ENCODE peak calls at places on chromosomes 7 and 10, in four cellular contexts. I, Q, H and T are unnamed samples.

GRCh38 chr10:75234017-75234682 is 1.6 kb downstream of the COMTD1 start:
- DNase-seq in I (peak; percentile 96), Q (peak; percentile 99), H (peak; percentile 87), T (peak; percentile 97)

GRCh38 chr7:134593530-134594392 is 44.9 kb downstream of the AKR1B15 start:
- DNase-seq in I (peak; percentile 83), H (peak; percentile 72), Q (no peak), T (peak; percentile 48)

GRCh38 chr10:29130190-29130673 is 158.6 kb upstream of the LYZL1 start:
- DNase-seq in I (no peak), H (no peak), Q (no peak), T (no peak)

GRCh38 chr10:80202934-80203834 is 2.2 kb downstream of the ANXA11 start:
- DNase-seq in Q (peak; percentile 74), H (peak; percentile 94), I (peak; percentile 91), T (peak; percentile 67)

GRCh38 chr10:119166564-119166963 is 1.1 kb upstream of the SFXN4 start:
- DNase-seq in H (no peak), Q (no peak), I (no peak), T (no peak)

GRCh38 chr7:129066290-129067131 is 11.6 kb upstream of the TNPO3 start:
- DNase-seq in I (no peak), Q (no peak), H (peak; percentile 74), T (no peak)

GRCh38 chr10:21518629-21519321 is 6.7 kb downstream of the SKIDA1 start:
- DNase-seq in H (no peak), I (no peak), Q (no peak), T (peak; percentile 38)

GRCh38 chr10:62585211-62585758 is 211.1 kb downstream of the ZNF365 start:
- DNase-seq in H (no peak), Q (no peak), I (no peak), T (no peak)

GRCh38 chr7:5248201-5248885 is 34.4 kb upstream of the SLC29A4 start:
- DNase-seq in I (peak; percentile 93), Q (no peak), H (no peak), T (no peak)

GRCh38 chr10:89894051-89894450 is 192.7 kb downstream of the KIF20B start:
- DNase-seq in I (no peak), Q (no peak), H (no peak), T (no peak)

GRCh38 chr7:38195804-38196595 is 18.0 kb downstream of the STARD3NL start:
- DNase-seq in Q (no peak), I (no peak), H (peak; percentile 35), T (no peak)

GRCh38 chr7:37310322-37311080 is 138.2 kb downstream of the ELMO1 start:
- DNase-seq in H (no peak), Q (no peak), I (no peak), T (no peak)

GRCh38 chr10:62075912-62076311 is 174.4 kb downstream of the ARID5B start:
- DNase-seq in I (no peak), H (no peak), Q (no peak), T (no peak)

GRCh38 chr10:56469482-56469881 is 108.4 kb upstream of the ZWINT start:
- DNase-seq in Q (no peak), I (no peak), H (no peak), T (no peak)

GRCh38 chr10:99881371-99881770 is 98.9 kb downstream of the ABCC2 start:
- DNase-seq in I (no peak), H (no peak), Q (no peak), T (no peak)

GRCh38 chr10:70131560-70131937 is 1.1 kb downstream of the AIFM2 start:
- DNase-seq in I (peak; percentile 40), Q (peak; percentile 58), H (no peak), T (no peak)

GRCh38 chr10:15346440-15347141 is 24.5 kb downstream of the FAM171A1 start:
- DNase-seq in H (peak; percentile 18), Q (no peak), I (peak; percentile 72), T (no peak)

GRCh38 chr7:80643336-80643925 is 5.0 kb downstream of the CD36 start:
- DNase-seq in Q (no peak), H (no peak), I (no peak), T (no peak)

GRCh38 chr10:89213191-89213808 is 6.2 kb upstream of the CH25H start:
- DNase-seq in I (no peak), Q (no peak), H (no peak), T (no peak)

GRCh38 chr7:30142710-30143109 is 7.9 kb downstream of the MTURN start:
- DNase-seq in H (peak; percentile 44), Q (peak; percentile 70), I (no peak), T (peak; percentile 74)

GRCh38 chr10:110827410-110827809 is 44.3 kb upstream of the PDCD4 start:
- DNase-seq in Q (no peak), I (no peak), H (no peak), T (no peak)

GRCh38 chr10:9253121-9253520 is 1198.6 kb downstream of the GATA3 start:
- DNase-seq in H (no peak), I (no peak), Q (no peak), T (no peak)

GRCh38 chr10:71712572-71713134 is 6.9 kb downstream of the C10orf105 start:
- DNase-seq in Q (no peak), H (no peak), I (no peak), T (no peak)

GRCh38 chr7:93048136-93048930 is 69.4 kb downstream of the SAMD9 start:
- DNase-seq in H (no peak), Q (no peak), I (no peak), T (no peak)

GRCh38 chr10:3111626-3112220 is 44.4 kb downstream of the PFKP start:
- DNase-seq in I (no peak), H (no peak), Q (no peak), T (no peak)

GRCh38 chr10:113278664-113279063 is 274.2 kb upstream of the HABP2 start:
- DNase-seq in Q (no peak), H (no peak), I (no peak), T (no peak)

GRCh38 chr10:67385566-67385965 is 310.4 kb downstream of the CTNNA3 start:
- DNase-seq in Q (no peak), H (no peak), I (no peak), T (no peak)

GRCh38 chr10:59019603-59020002 is 156.8 kb upstream of the PHYHIPL start:
- DNase-seq in Q (no peak), I (no peak), H (peak; percentile 31), T (no peak)

GRCh38 chr7:29289156-29290021 is 94.8 kb downstream of the CHN2 start:
- DNase-seq in H (no peak), I (no peak), Q (no peak), T (no peak)

GRCh38 chr7:117012284-117013174 is 59.2 kb downstream of the ST7 start:
- DNase-seq in H (peak; percentile 51), I (no peak), Q (no peak), T (no peak)

GRCh38 chr10:102918817-102919236 is 733 bp downstream of the CNNM2 start:
- DNase-seq in I (no peak), H (no peak), Q (peak; percentile 66), T (no peak)

GRCh38 chr10:113015201-113015600 is 65.2 kb downstream of the TCF7L2 start:
- DNase-seq in H (no peak), Q (no peak), I (no peak), T (no peak)

GRCh38 chr7:34042406-34042805 is 137.1 kb downstream of the BMPER start:
- DNase-seq in Q (no peak), I (no peak), H (no peak), T (no peak)

GRCh38 chr10:16987129-16987670 is 142.4 kb downstream of the CUBN start:
- DNase-seq in I (no peak), H (peak; percentile 75), Q (no peak), T (no peak)

GRCh38 chr7:28048694-28049093 is 131.9 kb downstream of the JAZF1 start:
- DNase-seq in I (no peak), H (no peak), Q (no peak), T (no peak)

GRCh38 chr7:28044825-28045224 is 135.8 kb downstream of the JAZF1 start:
- DNase-seq in I (no peak), H (no peak), Q (no peak), T (no peak)

GRCh38 chr7:28046035-28046434 is 134.6 kb downstream of the JAZF1 start:
- DNase-seq in Q (no peak), H (no peak), I (no peak), T (no peak)

GRCh38 chr7:28042721-28043120 is 137.9 kb downstream of the JAZF1 start:
- DNase-seq in Q (no peak), I (no peak), H (no peak), T (no peak)

GRCh38 chr7:28045592-28045991 is 135.0 kb downstream of the JAZF1 start:
- DNase-seq in H (no peak), Q (no peak), I (no peak), T (no peak)
- H3K27ac ChIP-seq in H (no peak overlapping the region), Q (no peak overlapping the region), I (no peak overlapping the region), T (no peak overlapping the region)

GRCh38 chr7:69403169-69403568 is 195.1 kb upstream of the AUTS2 start:
- DNase-seq in Q (no peak), I (no peak), H (no peak), T (no peak)
- TF ChIP-seq CTCF in Q (peak; percentile 15), I (no peak), H (no peak), T (peak; percentile 18)

DNA sequence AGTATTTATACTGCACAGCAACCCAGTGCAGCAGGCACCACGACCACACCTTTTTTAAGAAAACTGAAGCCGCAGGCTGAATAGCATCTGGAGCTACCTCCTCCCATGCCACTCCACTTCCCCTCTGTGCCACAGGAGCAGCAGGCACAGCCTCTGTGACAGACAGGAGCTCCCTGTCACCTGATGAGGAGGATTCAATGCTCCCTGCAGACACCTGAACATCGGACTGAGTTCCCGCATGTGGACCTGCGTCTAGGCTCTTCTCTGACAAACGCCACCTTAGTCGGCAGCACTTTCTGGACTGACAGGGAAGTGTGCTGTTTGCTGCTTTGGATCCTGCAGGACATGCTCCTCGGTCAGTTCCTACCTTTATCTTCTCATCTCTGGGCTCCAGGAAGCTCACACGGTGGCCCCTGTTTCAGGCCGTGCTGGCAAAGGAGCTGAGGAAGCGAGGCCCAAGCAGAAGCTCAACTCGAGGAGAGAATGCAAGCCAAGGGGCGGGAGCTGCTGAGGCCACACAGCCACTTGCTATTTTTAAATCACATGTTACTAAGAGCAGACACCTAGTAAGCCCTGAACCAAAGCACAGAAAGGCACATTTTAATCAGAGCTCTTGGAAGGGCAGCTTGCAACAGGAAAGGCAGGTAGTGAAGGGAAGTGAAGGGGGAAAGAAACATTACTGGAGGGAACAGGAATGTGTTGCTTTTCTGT is 56.6 kb downstream of the VOPP1 start:
- DNase-seq in I (no peak), Q (no peak), H (no peak), T (no peak)
- H3K4me3 ChIP-seq in I (no peak overlapping the region), Q (no peak overlapping the region), H (no peak overlapping the region), T (no peak overlapping the region)

GRCh38 chr7:3200504-3200903 is 100.5 kb upstream of the SDK1 start:
- DNase-seq in Q (no peak), I (peak; percentile 43), H (peak; percentile 69), T (no peak)

GRCh38 chr7:3198316-3198715 is 102.7 kb upstream of the SDK1 start:
- DNase-seq in H (no peak), I (no peak), Q (no peak), T (no peak)

GRCh38 chr7:3201937-3202715 is 98.9 kb upstream of the SDK1 start:
- DNase-seq in I (peak; percentile 7), Q (no peak), H (no peak), T (no peak)

GRCh38 chr7:3204526-3204925 is 96.5 kb upstream of the SDK1 start:
- DNase-seq in I (no peak), H (no peak), Q (no peak), T (no peak)

DNA sequence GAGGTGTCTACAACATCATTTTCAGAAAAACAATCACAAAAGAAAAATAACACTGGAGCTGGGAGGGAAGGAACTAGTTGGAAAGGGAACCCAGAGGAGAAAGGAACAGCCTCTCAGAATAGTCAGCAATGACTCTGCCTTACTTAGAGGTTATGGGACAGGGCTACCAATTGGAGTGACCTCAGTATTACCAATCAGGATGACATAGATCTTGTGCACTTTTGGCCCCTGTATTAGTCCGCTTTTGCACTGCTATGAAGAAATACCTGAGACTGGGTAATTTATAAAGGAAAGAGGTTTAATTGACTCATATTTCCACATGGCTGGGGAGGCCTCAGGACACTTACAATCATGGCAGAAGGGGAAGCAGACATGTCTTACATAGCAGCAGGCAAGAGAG is 99.7 kb upstream of the SDK1 start:
- DNase-seq in I (no peak), Q (no peak), H (no peak), T (no peak)
- H3K27ac ChIP-seq in I (no peak overlapping the region), Q (no peak overlapping the region), H (no peak overlapping the region), T (no peak overlapping the region)